ENCODE peak calls at places on chromosomes 11 and 22, in four cellular contexts. Y is Peyer's patch, L is cardiac fibroblast, H is BJ. Q is an unnamed sample.

GRCh38 chr11:74647404-74647803 is 55.0 kb downstream of the POLD3 start:
- DNase-seq in L (peak; percentile 21), Y (no peak), H (no peak), Q (no peak)

GRCh38 chr11:63480039-63480438 is 10.9 kb downstream of the PLAAT5 start:
- DNase-seq in H (no peak), L (no peak), Y (no peak), Q (no peak)

GRCh38 chr11:36741515-36741914 is 143.5 kb upstream of the RAG2 start:
- DNase-seq in Y (no peak), L (no peak), H (no peak), Q (no peak)

GRCh38 chr11:43644626-43645299 is 35.8 kb upstream of the HSD17B12 start:
- DNase-seq in L (peak; percentile 27), Y (no peak), H (no peak), Q (no peak)

GRCh38 chr11:14967581-14968214 is 4.5 kb downstream of the CALCA start:
- DNase-seq in H (no peak), Y (no peak), L (no peak), Q (no peak)

GRCh38 chr11:129591527-129591926 is 215.9 kb downstream of the BARX2 start:
- DNase-seq in L (no peak), H (no peak), Y (no peak), Q (no peak)

GRCh38 chr11:64263021-64263946 is 12.0 kb downstream of the PLCB3 start:
- DNase-seq in Y (no peak), L (peak; percentile 69), H (no peak), Q (no peak)

GRCh38 chr11:134584001-134584561 is 172.0 kb upstream of the B3GAT1 start:
- DNase-seq in Y (no peak), H (no peak), L (no peak), Q (no peak)

GRCh38 chr11:110467556-110467955 is 37.8 kb downstream of the FDX1 start:
- DNase-seq in L (no peak), Y (no peak), H (no peak), Q (no peak)

GRCh38 chr11:1839924-1840779 is 1.4 kb downstream of the TNNI2 start:
- DNase-seq in Y (peak; percentile 88), H (no peak), L (no peak), Q (no peak)

GRCh38 chr11:2995893-2996554 is 3.9 kb upstream of the NAP1L4 start:
- DNase-seq in H (no peak), L (no peak), Y (no peak), Q (no peak)

GRCh38 chr11:118476676-118477075 is 40.4 kb downstream of the KMT2A start:
- DNase-seq in H (no peak), Y (no peak), L (peak; percentile 24), Q (no peak)

GRCh38 chr11:9982796-9983579 is 311.0 kb downstream of the SBF2 start:
- DNase-seq in H (no peak), Y (no peak), L (no peak), Q (no peak)

DNA sequence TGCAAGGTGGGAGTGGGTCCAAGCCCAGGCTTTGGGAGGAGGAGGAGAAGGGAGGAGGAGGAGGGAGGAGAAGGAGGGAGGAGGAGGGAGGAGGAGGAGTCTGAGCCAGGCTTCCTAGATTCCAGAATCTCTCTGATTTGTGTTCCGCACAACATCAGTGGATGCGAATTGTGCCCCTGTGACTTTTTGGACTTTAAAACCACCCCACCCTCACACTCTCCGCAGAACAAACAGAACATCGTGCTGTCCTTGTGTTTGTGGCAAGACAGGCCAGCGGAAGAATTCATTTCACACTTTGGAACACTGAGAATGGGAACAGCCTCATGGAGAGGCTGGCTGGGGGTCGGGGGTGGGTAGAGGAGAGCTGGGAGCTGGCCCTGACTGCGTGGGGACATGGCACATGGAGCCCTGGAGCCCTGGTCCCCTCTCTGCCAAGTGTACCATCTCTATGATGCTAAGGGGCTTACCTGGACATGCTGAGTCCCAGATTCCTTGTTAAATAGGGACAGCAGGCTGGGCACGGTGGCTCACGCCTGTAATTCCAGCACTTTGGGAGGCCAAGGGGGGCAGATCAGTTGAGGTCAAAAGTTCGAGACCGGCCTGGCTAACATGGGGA is 16.4 kb upstream of the SHANK2 start:
- DNase-seq in H (no peak), Y (no peak), L (no peak), Q (no peak)
- TF ChIP-seq CTCF in H (no peak), Y (no peak), L (no peak), Q (no peak)

DNA sequence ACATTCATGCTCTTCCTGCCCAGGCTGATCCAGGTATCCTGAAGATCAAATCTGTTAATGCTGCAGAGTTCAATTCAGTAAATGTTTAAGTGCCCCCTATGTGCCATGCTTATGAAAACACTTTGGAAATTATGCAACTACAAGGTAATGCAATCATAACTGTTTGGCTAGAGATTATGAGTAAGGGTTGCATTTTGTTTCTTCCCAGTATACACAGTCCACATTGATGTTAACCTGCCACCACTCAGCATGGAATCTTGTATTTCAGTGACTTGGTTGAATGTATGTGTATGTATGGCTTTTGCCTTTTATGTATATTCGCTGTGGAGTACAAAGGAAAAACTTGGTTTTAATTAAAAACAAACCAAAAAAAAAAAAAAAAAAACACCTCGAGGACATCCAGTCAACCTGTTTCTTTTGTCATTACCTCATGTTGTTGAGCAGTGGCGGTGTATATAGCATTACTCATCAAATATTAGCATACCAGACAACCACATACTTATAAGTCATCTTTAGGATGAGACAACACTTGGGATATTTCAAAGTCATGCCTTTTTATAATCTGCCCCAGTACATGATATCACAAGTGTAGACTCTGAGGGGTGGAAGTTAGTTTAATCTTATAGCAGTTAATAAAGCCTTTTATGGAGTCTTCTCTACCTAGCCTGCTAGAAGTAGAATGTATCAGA is 86.1 kb upstream of the HORMAD2 start:
- DNase-seq in Y (no peak), H (peak; percentile 38), L (peak; percentile 92), Q (peak; percentile 71)
- TF ChIP-seq CTCF in Y (peak; percentile 10), H (peak; percentile 18), L (peak; percentile 28), Q (peak; percentile 6)

GRCh38 chr11:123431619-123432018 is 1.6 kb downstream of the GRAMD1B start:
- DNase-seq in L (no peak), Y (no peak), H (no peak), Q (no peak)

GRCh38 chr11:123428221-123428631 is 1.8 kb upstream of the GRAMD1B start:
- DNase-seq in Y (no peak), L (no peak), H (no peak), Q (no peak)

GRCh38 chr11:123429336-123429735 is 733 bp upstream of the GRAMD1B start:
- DNase-seq in H (peak; percentile 63), Y (no peak), L (peak; percentile 90), Q (no peak)

GRCh38 chr11:123430736-123431356 is 777 bp downstream of the GRAMD1B start:
- DNase-seq in H (no peak), L (peak; percentile 53), Y (peak; percentile 45), Q (no peak)

DNA sequence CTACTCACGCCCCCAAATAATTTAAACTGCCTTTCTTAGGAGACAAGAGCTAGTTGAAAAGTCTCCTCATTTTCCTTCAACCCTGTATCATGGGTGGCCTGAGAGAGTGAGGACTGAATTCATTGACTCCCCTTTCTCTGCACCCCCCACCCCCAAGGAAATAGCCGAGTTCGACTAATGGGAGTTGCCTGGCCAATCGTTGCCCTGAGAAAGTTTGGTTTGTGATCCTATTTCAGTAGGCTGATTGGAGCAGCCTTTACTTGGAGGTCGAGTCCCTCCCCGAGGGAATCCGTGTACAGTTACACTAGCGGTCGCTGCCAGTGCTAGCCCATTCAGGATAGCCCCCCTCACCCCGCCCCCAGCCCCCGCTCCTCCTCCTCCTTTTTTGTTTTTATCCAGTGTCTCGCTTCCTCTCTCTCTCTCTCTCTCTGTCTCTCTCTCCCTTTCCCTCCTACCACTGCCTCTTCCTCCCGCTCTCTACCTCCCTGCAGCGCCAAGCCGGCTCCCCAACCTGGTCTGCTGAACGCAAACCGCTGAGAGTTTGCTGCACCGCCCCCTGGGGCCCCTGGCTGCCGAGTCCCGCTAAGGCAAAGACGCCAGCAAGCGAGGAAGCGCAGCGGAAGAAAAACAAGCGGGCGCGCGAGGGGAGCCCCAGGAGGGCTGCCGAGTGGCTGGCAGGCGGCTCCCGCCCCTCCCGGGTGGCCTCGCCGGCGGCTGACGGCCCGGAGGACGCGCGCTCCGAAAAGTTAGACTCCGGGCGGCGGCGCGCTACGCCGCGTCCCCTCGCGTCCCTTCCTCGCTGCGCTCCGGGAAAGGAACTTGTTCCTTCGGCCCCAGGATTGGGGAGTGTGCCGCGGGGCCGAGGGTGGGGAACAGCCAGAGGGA is at the start of gene GRAMD1B:
- DNase-seq in Y (peak; percentile 35), H (peak; percentile 70), L (peak; percentile 70), Q (no peak)
- TF ChIP-seq CTCF in Y (peak; percentile 14), H (peak; percentile 3), L (peak; percentile 21), Q (peak; percentile 17)

GRCh38 chr11:70727021-70727420 is 328.7 kb downstream of the CTTN start:
- DNase-seq in L (no peak), H (no peak), Y (no peak), Q (no peak)
- TF ChIP-seq CTCF in L (no peak), H (no peak), Y (no peak), Q (no peak)